ENCODE peak calls at places on chromosomes 1 and 21, in seven cellular contexts. One of them, this sample, is unnamed.

GRCh38 chr21:22881131-22881530 is 1882.9 kb downstream of the NCAM2 start:
- DNase-seq in lower lobe of right lung: no peak
- DNase-seq in left lung: no peak
- DNase-seq in neural crest cell: no peak
- DNase-seq in fibroblast of lung: no peak
- DNase-seq in MM.1S: no peak
- DNase-seq in upper lobe of right lung: no peak
- DNase-seq in this sample: no peak

GRCh38 chr1:17777818-17778217 is 22.7 kb downstream of the ACTL8 start:
- DNase-seq in neural crest cell: no peak
- DNase-seq in fibroblast of lung: no peak
- DNase-seq in lower lobe of right lung: no peak
- DNase-seq in MM.1S: no peak
- DNase-seq in upper lobe of right lung: no peak
- DNase-seq in left lung: no peak
- DNase-seq in this sample: no peak

GRCh38 chr1:61426254-61426653 is 298.7 kb downstream of the TM2D1 start:
- DNase-seq in fibroblast of lung: no peak
- DNase-seq in neural crest cell: no peak
- DNase-seq in MM.1S: no peak
- DNase-seq in lower lobe of right lung: no peak
- DNase-seq in upper lobe of right lung: no peak
- DNase-seq in left lung: no peak
- DNase-seq in this sample: no peak

GRCh38 chr1:59263116-59263515 is 33.8 kb upstream of the FGGY start:
- DNase-seq in MM.1S: no peak
- DNase-seq in upper lobe of right lung: no peak
- DNase-seq in left lung: no peak
- DNase-seq in lower lobe of right lung: no peak
- DNase-seq in neural crest cell: no peak
- DNase-seq in fibroblast of lung: no peak
- DNase-seq in this sample: no peak

GRCh38 chr1:24141311-24141997 is 1.5 kb downstream of the IL22RA1 start:
- DNase-seq in MM.1S: no peak
- DNase-seq in neural crest cell: no peak
- DNase-seq in lower lobe of right lung: no peak
- DNase-seq in fibroblast of lung: no peak
- DNase-seq in left lung: no peak
- DNase-seq in upper lobe of right lung: peak
- DNase-seq in this sample: no peak

GRCh38 chr1:236039736-236040670 is 24.9 kb downstream of the NID1 start:
- DNase-seq in left lung: no peak
- DNase-seq in neural crest cell: no peak
- DNase-seq in fibroblast of lung: peak
- DNase-seq in MM.1S: no peak
- DNase-seq in upper lobe of right lung: no peak
- DNase-seq in lower lobe of right lung: peak
- DNase-seq in this sample: no peak

GRCh38 chr1:43444151-43444826 is 9.4 kb downstream of the HYI start:
- DNase-seq in left lung: no peak
- DNase-seq in fibroblast of lung: no peak
- DNase-seq in neural crest cell: no peak
- DNase-seq in MM.1S: no peak
- DNase-seq in upper lobe of right lung: no peak
- DNase-seq in lower lobe of right lung: no peak
- DNase-seq in this sample: no peak

GRCh38 chr1:33655496-33655895 is 183.1 kb downstream of the ZSCAN20 start:
- DNase-seq in left lung: no peak
- DNase-seq in neural crest cell: no peak
- DNase-seq in lower lobe of right lung: no peak
- DNase-seq in MM.1S: no peak
- DNase-seq in upper lobe of right lung: no peak
- DNase-seq in fibroblast of lung: no peak
- DNase-seq in this sample: peak

GRCh38 chr1:14362331-14362730 is 236.2 kb upstream of the KAZN start:
- DNase-seq in fibroblast of lung: no peak
- DNase-seq in neural crest cell: no peak
- DNase-seq in MM.1S: no peak
- DNase-seq in left lung: no peak
- DNase-seq in lower lobe of right lung: no peak
- DNase-seq in upper lobe of right lung: no peak
- DNase-seq in this sample: no peak

GRCh38 chr1:221987860-221988520 is 246.1 kb upstream of the DUSP10 start:
- DNase-seq in fibroblast of lung: peak
- DNase-seq in lower lobe of right lung: no peak
- DNase-seq in neural crest cell: no peak
- DNase-seq in left lung: no peak
- DNase-seq in upper lobe of right lung: no peak
- DNase-seq in MM.1S: no peak
- DNase-seq in this sample: no peak

GRCh38 chr1:201753492-201753891 is 75.5 kb upstream of the IPO9 start:
- DNase-seq in upper lobe of right lung: no peak
- DNase-seq in lower lobe of right lung: no peak
- DNase-seq in MM.1S: no peak
- DNase-seq in left lung: no peak
- DNase-seq in fibroblast of lung: no peak
- DNase-seq in neural crest cell: no peak
- DNase-seq in this sample: no peak

GRCh38 chr1:156898151-156898550 is 4.6 kb downstream of the PEAR1 start:
- DNase-seq in neural crest cell: no peak
- DNase-seq in fibroblast of lung: peak
- DNase-seq in upper lobe of right lung: no peak
- DNase-seq in lower lobe of right lung: peak
- DNase-seq in MM.1S: no peak
- DNase-seq in left lung: peak
- DNase-seq in this sample: no peak

GRCh38 chr1:64515427-64515826 is 45.5 kb downstream of the CACHD1 start:
- DNase-seq in neural crest cell: no peak
- DNase-seq in left lung: no peak
- DNase-seq in upper lobe of right lung: no peak
- DNase-seq in fibroblast of lung: peak
- DNase-seq in lower lobe of right lung: no peak
- DNase-seq in MM.1S: no peak
- DNase-seq in this sample: no peak

GRCh38 chr1:83641206-83641658 is 357.7 kb downstream of the TTLL7 start:
- DNase-seq in fibroblast of lung: peak
- DNase-seq in lower lobe of right lung: no peak
- DNase-seq in MM.1S: no peak
- DNase-seq in upper lobe of right lung: no peak
- DNase-seq in left lung: no peak
- DNase-seq in neural crest cell: no peak
- DNase-seq in this sample: no peak

GRCh38 chr1:247401310-247402098 is 14.5 kb upstream of the NLRP3 start:
- DNase-seq in upper lobe of right lung: no peak
- DNase-seq in fibroblast of lung: no peak
- DNase-seq in MM.1S: no peak
- DNase-seq in left lung: no peak
- DNase-seq in neural crest cell: no peak
- DNase-seq in lower lobe of right lung: no peak
- DNase-seq in this sample: no peak

GRCh38 chr1:159775716-159776115 is 5.0 kb upstream of the DUSP23 start:
- DNase-seq in left lung: no peak
- DNase-seq in upper lobe of right lung: no peak
- DNase-seq in lower lobe of right lung: no peak
- DNase-seq in neural crest cell: no peak
- DNase-seq in fibroblast of lung: no peak
- DNase-seq in MM.1S: no peak
- DNase-seq in this sample: no peak
- TF ChIP-seq CTCF in left lung: no peak
- TF ChIP-seq CTCF in upper lobe of right lung: no peak
- TF ChIP-seq CTCF in lower lobe of right lung: no peak
- TF ChIP-seq CTCF in neural crest cell: no peak
- TF ChIP-seq CTCF in fibroblast of lung: no peak
- TF ChIP-seq CTCF in MM.1S: peak
- TF ChIP-seq CTCF in this sample: peak

GRCh38 chr1:175480343-175480827 is 263.0 kb downstream of the TNR start:
- DNase-seq in MM.1S: no peak
- DNase-seq in fibroblast of lung: no peak
- DNase-seq in neural crest cell: no peak
- DNase-seq in lower lobe of right lung: no peak
- DNase-seq in upper lobe of right lung: no peak
- DNase-seq in left lung: no peak
- DNase-seq in this sample: no peak

GRCh38 chr1:175482072-175482451 is 261.3 kb downstream of the TNR start:
- DNase-seq in MM.1S: no peak
- DNase-seq in left lung: no peak
- DNase-seq in neural crest cell: no peak
- DNase-seq in upper lobe of right lung: no peak
- DNase-seq in lower lobe of right lung: no peak
- DNase-seq in fibroblast of lung: no peak
- DNase-seq in this sample: no peak

GRCh38 chr1:175478203-175478602 is 265.2 kb downstream of the TNR start:
- DNase-seq in MM.1S: no peak
- DNase-seq in left lung: no peak
- DNase-seq in upper lobe of right lung: no peak
- DNase-seq in lower lobe of right lung: no peak
- DNase-seq in fibroblast of lung: no peak
- DNase-seq in neural crest cell: no peak
- DNase-seq in this sample: no peak

GRCh38 chr1:175479521-175480342 is 263.7 kb downstream of the TNR start:
- DNase-seq in fibroblast of lung: no peak
- DNase-seq in upper lobe of right lung: no peak
- DNase-seq in lower lobe of right lung: no peak
- DNase-seq in MM.1S: no peak
- DNase-seq in neural crest cell: no peak
- DNase-seq in left lung: no peak
- DNase-seq in this sample: no peak

DNA sequence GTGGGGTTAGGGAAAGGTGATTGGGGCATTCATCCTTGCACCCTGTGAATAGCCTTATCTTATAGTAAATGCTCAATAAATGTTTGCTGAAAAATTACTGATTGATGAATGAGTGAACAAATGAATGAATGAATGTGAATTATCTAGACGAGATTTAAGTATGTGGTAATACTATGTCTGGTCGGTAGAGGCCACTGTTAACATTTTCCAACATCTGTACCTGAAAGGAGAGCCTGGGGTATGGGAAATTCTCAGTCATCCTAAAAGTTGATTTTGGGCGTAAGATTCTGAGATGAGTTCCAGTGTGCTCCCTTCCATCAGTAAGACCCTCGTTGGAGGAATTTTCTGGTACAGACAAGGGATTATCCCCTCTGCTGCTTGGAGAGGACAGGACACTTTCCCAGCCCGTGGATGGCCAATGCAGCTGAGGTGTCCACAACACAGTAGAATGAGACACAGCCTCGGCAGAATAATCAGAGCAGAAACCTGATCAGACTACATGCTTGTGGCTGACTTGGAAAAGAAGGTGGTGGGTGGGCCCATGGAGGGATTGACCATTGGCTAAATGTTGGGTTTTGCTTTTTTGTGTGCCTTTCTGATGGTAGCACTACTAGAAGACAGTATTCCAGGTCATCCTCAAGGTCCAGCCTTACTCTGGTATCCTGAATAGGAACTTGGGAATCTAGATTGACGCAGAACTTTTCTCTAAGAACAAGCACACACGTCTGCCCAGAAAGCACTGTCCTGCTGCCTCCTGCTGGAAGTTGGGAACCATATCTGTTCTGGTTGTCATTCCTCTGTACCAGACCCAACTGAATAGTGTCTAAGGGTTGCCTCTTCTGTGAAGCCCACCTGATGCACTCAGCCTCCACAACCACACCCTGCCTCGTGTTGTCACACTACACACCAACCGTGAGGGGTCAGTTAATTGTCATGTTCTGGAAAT is 262.0 kb downstream of the TNR start:
- DNase-seq in left lung: no peak
- DNase-seq in lower lobe of right lung: no peak
- DNase-seq in fibroblast of lung: peak
- DNase-seq in MM.1S: peak
- DNase-seq in upper lobe of right lung: no peak
- DNase-seq in neural crest cell: no peak
- DNase-seq in this sample: no peak
- TF ChIP-seq CTCF in left lung: peak
- TF ChIP-seq CTCF in lower lobe of right lung: peak
- TF ChIP-seq CTCF in fibroblast of lung: peak
- TF ChIP-seq CTCF in MM.1S: peak
- TF ChIP-seq CTCF in upper lobe of right lung: peak
- TF ChIP-seq CTCF in neural crest cell: peak
- TF ChIP-seq CTCF in this sample: peak

GRCh38 chr1:170483041-170483440 is 48.9 kb upstream of the GORAB start:
- DNase-seq in upper lobe of right lung: no peak
- DNase-seq in lower lobe of right lung: no peak
- DNase-seq in neural crest cell: no peak
- DNase-seq in MM.1S: no peak
- DNase-seq in fibroblast of lung: peak
- DNase-seq in left lung: no peak
- DNase-seq in this sample: no peak

DNA sequence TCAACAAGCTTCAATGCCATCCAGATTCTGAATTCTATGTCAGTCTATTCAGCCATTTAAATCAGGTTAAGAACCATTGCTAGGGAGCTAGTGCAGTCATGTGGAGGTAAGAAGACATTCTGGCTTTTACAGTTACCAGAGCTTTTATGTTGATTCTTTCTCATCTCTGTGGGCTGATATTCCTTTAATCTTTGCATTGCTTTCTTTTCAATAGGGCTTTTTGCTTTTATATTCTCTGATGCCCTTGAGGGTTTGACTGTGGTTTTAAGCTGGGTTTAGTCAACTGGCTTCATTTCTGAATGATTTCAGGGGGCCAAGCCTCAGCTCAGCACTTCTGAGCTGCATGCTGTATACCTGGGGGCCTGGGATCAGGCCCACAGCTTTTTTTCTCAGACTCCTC is 51.0 kb upstream of the GORAB start:
- DNase-seq in MM.1S: no peak
- DNase-seq in left lung: no peak
- DNase-seq in neural crest cell: no peak
- DNase-seq in fibroblast of lung: no peak
- DNase-seq in lower lobe of right lung: no peak
- DNase-seq in upper lobe of right lung: no peak
- DNase-seq in this sample: no peak
- TF ChIP-seq CTCF in MM.1S: no peak
- TF ChIP-seq CTCF in left lung: no peak
- TF ChIP-seq CTCF in neural crest cell: no peak
- TF ChIP-seq CTCF in fibroblast of lung: no peak
- TF ChIP-seq CTCF in lower lobe of right lung: no peak
- TF ChIP-seq CTCF in upper lobe of right lung: no peak
- TF ChIP-seq CTCF in this sample: no peak

DNA sequence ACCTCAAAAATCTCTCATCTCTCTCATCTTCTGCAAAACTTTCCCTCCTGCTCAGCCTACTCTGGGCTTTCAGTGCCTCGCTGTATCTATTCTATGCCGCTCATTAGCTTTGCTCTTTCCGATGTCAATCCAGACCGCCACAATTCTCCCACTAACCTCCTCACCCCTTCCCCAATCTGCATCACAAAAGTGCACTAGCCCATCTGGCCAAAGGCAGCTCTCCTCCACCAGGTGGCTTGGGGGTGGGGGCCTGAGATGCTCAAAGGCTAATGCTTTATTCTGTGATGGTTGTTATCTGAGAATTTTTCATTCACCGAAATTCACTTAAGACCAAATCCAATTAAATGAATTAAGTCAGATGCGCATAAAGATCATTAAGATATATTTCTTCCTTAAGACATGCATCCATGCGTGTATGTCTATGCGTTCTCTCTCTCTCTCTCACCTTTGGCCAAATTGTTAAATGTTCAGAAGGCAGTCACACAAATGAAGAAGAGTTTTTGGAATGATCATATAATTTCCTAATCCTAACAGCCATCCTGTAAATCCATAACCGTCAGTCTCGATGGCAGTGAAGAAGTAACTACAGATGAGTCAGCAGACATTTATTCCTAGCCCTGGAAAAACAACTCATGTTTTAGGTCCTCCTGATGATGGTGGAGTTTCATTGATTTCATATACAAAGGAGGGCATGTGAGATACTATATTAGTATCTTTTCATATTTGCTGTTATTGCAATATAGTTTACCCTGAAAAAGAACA is 111.3 kb downstream of the C1orf21 start:
- DNase-seq in neural crest cell: peak
- DNase-seq in left lung: no peak
- DNase-seq in lower lobe of right lung: no peak
- DNase-seq in upper lobe of right lung: no peak
- DNase-seq in fibroblast of lung: no peak
- DNase-seq in MM.1S: no peak
- DNase-seq in this sample: no peak
- TF ChIP-seq CTCF in neural crest cell: no peak
- TF ChIP-seq CTCF in left lung: no peak
- TF ChIP-seq CTCF in lower lobe of right lung: no peak
- TF ChIP-seq CTCF in upper lobe of right lung: no peak
- TF ChIP-seq CTCF in fibroblast of lung: no peak
- TF ChIP-seq CTCF in MM.1S: no peak
- TF ChIP-seq CTCF in this sample: no peak